ENCODE peak calls at places on chromosomes 6 and 20, in nine cellular contexts. N is neural progenitor cell, T is mammary epithelial cell, B is endothelial cell of umbilical vein, U is GM23338, V is PC-9, Y is hepatocyte, H is HCT116, A is astrocyte. X is an unnamed sample.

GRCh38 chr6:153553627-153554026 is 422.5 kb upstream of the RGS17 start:
- DNase-seq in N (peak; percentile 72), A (no peak), U (peak; percentile 89), V (no peak), H (peak; percentile 7), B (no peak), Y (peak; percentile 23), T (peak; percentile 12), X (peak; percentile 48)

GRCh38 chr6:46490425-46491200 is 636 bp downstream of the RCAN2 start:
- DNase-seq in H (no peak), A (no peak), V (no peak), U (peak; percentile 80), T (no peak), N (peak; percentile 87), Y (peak; percentile 37), B (no peak), X (no peak)

GRCh38 chr20:45383131-45383530 is 5.0 kb upstream of the TP53TG5 start:
- DNase-seq in U (no peak), T (no peak), B (no peak), H (no peak), A (no peak), N (no peak), V (no peak), Y (no peak), X (peak; percentile 89)

GRCh38 chr6:134170844-134171243 is 118.4 kb upstream of the SLC2A12 start:
- DNase-seq in H (no peak), N (peak; percentile 10), A (no peak), V (peak; percentile 24), U (no peak), Y (no peak), B (no peak), T (peak; percentile 44), X (no peak)

GRCh38 chr20:40657526-40657925 is 31.5 kb downstream of the MAFB start:
- DNase-seq in V (no peak), H (no peak), T (no peak), N (no peak), B (no peak), U (no peak), Y (no peak), A (no peak), X (no peak)

GRCh38 chr6:12051861-12052368 is 39.8 kb downstream of the HIVEP1 start:
- DNase-seq in H (no peak), B (no peak), T (no peak), A (peak; percentile 59), V (no peak), Y (no peak), N (no peak), U (no peak), X (no peak)

GRCh38 chr6:84825461-84825860 is 61.1 kb upstream of the TBX18 start:
- DNase-seq in B (peak; percentile 85), U (no peak), V (no peak), Y (peak; percentile 14), N (no peak), A (peak; percentile 12), T (peak; percentile 91), H (no peak), X (peak; percentile 45)

GRCh38 chr6:111844921-111845320 is 28.3 kb downstream of the FYN start:
- DNase-seq in B (peak; percentile 15), T (no peak), H (no peak), A (no peak), Y (no peak), U (peak; percentile 66), V (no peak), N (peak; percentile 67), X (no peak)

GRCh38 chr20:43590036-43590391 is 723 bp upstream of the IFT52 start:
- DNase-seq in B (no peak), V (no peak), A (no peak), N (peak; percentile 67), Y (no peak), U (peak; percentile 47), H (no peak), T (no peak), X (no peak)

DNA sequence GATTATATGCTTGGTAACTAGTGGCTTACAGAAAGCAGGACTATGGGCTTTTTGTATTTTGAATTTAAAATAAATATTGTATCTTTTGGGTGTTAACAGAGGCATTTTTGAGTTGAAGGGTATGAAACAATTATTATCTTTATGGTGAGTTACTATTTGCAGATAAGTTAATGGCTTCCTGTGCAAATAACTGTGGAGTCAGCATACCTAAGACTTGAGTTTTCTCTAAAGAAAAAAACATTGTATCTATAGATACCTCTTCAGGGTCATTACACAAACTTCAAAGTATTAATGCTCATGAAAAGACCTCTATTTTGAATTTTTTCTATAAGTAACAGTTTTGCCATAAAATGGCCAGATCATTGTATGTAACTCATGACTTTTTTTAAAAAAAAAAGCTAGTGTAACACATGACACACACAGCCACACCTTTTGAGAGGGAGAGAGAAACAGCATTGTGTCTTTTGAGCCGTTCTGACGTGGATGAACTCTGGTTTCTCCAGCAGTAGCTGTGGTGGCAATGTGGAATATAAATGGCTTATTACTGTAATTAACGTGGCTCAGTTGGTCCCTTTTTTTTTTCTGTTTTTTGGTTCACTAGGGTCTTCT is 36.3 kb downstream of the PLEKHG1 start:
- DNase-seq in A (no peak), T (no peak), U (no peak), V (no peak), N (no peak), H (no peak), Y (peak; percentile 34), B (no peak), X (no peak)
- H3K79me2 ChIP-seq in A (peaks cover 2% of the 10 kb centered on the region), T (peaks cover 24% of the 10 kb centered on the region), U (no peaks in the 10 kb centered on the region), V (no peaks in the 10 kb centered on the region), N (no peaks in the 10 kb centered on the region), H (no peaks in the 10 kb centered on the region), Y (peaks cover 17% of the 10 kb centered on the region), B (no peaks in the 10 kb centered on the region), X (no peaks in the 10 kb centered on the region)

GRCh38 chr6:10419749-10420545 is 5.1 kb upstream of the TFAP2A start:
- DNase-seq in Y (no peak), A (no peak), B (no peak), U (no peak), N (no peak), T (peak; percentile 87), V (peak; percentile 58), H (no peak), X (peak; percentile 46)
- TF ChIP-seq EZH2 in Y (no peak), A (peak; percentile 34), B (peak; percentile 45), U (peak; percentile 99), N (no peak), T (no peak), V (no peak), H (no peak), X (no peak)

GRCh38 chr20:53574259-53574789 is 19.3 kb downstream of the ZNF217 start:
- DNase-seq in B (no peak), V (no peak), Y (no peak), A (no peak), H (no peak), U (no peak), T (no peak), N (no peak), X (no peak)

GRCh38 chr20:53574819-53575218 is 18.8 kb downstream of the ZNF217 start:
- DNase-seq in B (no peak), Y (no peak), H (no peak), U (no peak), N (no peak), V (no peak), T (peak; percentile 43), A (no peak), X (no peak)

GRCh38 chr20:53576586-53577318 is 16.9 kb downstream of the ZNF217 start:
- DNase-seq in T (no peak), V (no peak), U (no peak), Y (no peak), N (no peak), B (no peak), A (no peak), H (no peak), X (no peak)

GRCh38 chr20:53575481-53576194 is 18.0 kb downstream of the ZNF217 start:
- DNase-seq in U (no peak), A (no peak), T (no peak), B (no peak), V (no peak), Y (no peak), N (no peak), H (no peak), X (no peak)

GRCh38 chr20:53576195-53576580 is 17.5 kb downstream of the ZNF217 start:
- DNase-seq in H (no peak), A (no peak), Y (no peak), V (no peak), N (no peak), B (no peak), T (no peak), U (no peak), X (no peak)
- H3K79me2 ChIP-seq in H (peaks cover 100% of the 10 kb centered on the region), A (peaks cover 100% of the 10 kb centered on the region), Y (peaks cover 96% of the 10 kb centered on the region), V (peaks cover 100% of the 10 kb centered on the region), N (peaks cover 100% of the 10 kb centered on the region), B (peaks cover 95% of the 10 kb centered on the region), T (peaks cover 99% of the 10 kb centered on the region), U (peaks cover 100% of the 10 kb centered on the region), X (peaks cover 99% of the 10 kb centered on the region)

DNA sequence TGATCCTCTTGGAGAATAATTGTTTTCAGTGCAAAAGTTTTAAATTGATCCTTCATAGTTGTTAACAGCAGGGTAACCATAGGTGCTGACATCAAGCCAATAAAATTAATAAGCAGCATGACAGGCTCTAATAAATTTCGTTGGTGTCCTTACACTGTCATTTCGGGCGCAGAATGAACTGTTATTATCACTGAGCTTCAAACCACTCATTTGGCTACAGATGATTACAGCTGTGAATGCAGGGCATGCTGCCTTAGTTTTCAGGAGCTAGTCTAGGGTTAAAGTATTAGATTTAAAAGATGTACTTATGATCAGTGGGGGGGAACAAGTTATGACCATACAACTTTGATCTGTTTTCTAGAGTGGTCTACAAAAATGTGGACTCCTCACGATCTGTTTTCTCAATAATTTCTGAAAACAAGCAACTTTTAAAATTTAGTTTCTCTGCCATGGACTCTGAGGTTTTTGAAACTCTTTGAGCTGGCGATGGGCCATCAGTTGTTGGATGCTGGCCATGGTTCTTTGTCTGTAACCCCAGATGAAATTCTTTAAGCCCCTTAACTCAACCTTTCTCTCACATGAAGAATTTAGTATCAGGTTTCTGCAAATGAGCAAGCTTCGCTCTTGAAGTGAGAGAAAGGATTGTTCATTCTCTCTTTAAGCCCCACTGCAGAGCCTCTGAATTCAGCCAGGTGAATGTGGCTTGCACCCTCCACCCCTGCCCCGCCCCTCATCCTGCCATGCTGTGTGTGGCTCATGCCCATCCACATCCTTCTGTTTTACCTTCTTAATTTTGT is 99.1 kb upstream of the MTHFD1L start:
- DNase-seq in U (no peak), T (no peak), Y (no peak), H (no peak), B (peak; percentile 57), N (peak; percentile 38), V (no peak), A (peak; percentile 65), X (no peak)
- TF ChIP-seq EZH2 in U (no peak), T (no peak), Y (no peak), H (no peak), B (no peak), N (no peak), V (no peak), A (no peak), X (no peak)

X was measured in PC-3.